ENCODE peak calls at places on chromosomes 13 and 19, in five cellular contexts. One of them, this sample, is unnamed.

GRCh38 chr13:91184244-91184926 is 163.1 kb upstream of the MIR17HG start:
- DNase-seq in substantia nigra: no peak
- DNase-seq in T-helper 9 cell: no peak
- DNase-seq in activated naive CD4-positive, alpha-beta T cell: no peak
- DNase-seq in caudate nucleus: no peak
- DNase-seq in this sample: no peak

GRCh38 chr13:76965759-76966421 is 17.6 kb downstream of the ACOD1 start:
- DNase-seq in caudate nucleus: no peak
- DNase-seq in T-helper 9 cell: no peak
- DNase-seq in activated naive CD4-positive, alpha-beta T cell: no peak
- DNase-seq in substantia nigra: peak
- DNase-seq in this sample: no peak

GRCh38 chr19:5681446-5682292 is 842 bp downstream of the HSD11B1L start:
- DNase-seq in activated naive CD4-positive, alpha-beta T cell: no peak
- DNase-seq in caudate nucleus: no peak
- DNase-seq in substantia nigra: no peak
- DNase-seq in T-helper 9 cell: no peak
- DNase-seq in this sample: no peak

GRCh38 chr13:23790591-23791170 is 98.5 kb downstream of the MIPEP start:
- DNase-seq in substantia nigra: no peak
- DNase-seq in activated naive CD4-positive, alpha-beta T cell: no peak
- DNase-seq in T-helper 9 cell: no peak
- DNase-seq in caudate nucleus: no peak
- DNase-seq in this sample: no peak

GRCh38 chr19:45186509-45187334 is 8.1 kb downstream of the BLOC1S3 start:
- DNase-seq in substantia nigra: no peak
- DNase-seq in T-helper 9 cell: no peak
- DNase-seq in caudate nucleus: no peak
- DNase-seq in activated naive CD4-positive, alpha-beta T cell: no peak
- DNase-seq in this sample: no peak

GRCh38 chr13:46983881-46984280 is 87.0 kb upstream of the HTR2A start:
- DNase-seq in caudate nucleus: no peak
- DNase-seq in activated naive CD4-positive, alpha-beta T cell: no peak
- DNase-seq in T-helper 9 cell: no peak
- DNase-seq in substantia nigra: no peak
- DNase-seq in this sample: peak

GRCh38 chr19:7159105-7159933 is 89.8 kb downstream of the ZNF557 start:
- DNase-seq in activated naive CD4-positive, alpha-beta T cell: no peak
- DNase-seq in substantia nigra: no peak
- DNase-seq in caudate nucleus: no peak
- DNase-seq in T-helper 9 cell: no peak
- DNase-seq in this sample: no peak

GRCh38 chr13:67355791-67356190 is 125.7 kb upstream of the PCDH9 start:
- DNase-seq in substantia nigra: no peak
- DNase-seq in T-helper 9 cell: no peak
- DNase-seq in caudate nucleus: no peak
- DNase-seq in activated naive CD4-positive, alpha-beta T cell: no peak
- DNase-seq in this sample: no peak

GRCh38 chr19:21396893-21397572 is at the start of gene ZNF493:
- DNase-seq in T-helper 9 cell: peak
- DNase-seq in caudate nucleus: peak
- DNase-seq in activated naive CD4-positive, alpha-beta T cell: peak
- DNase-seq in substantia nigra: peak
- DNase-seq in this sample: peak

GRCh38 chr19:2727640-2727944 is 6.4 kb upstream of the DIRAS1 start:
- DNase-seq in activated naive CD4-positive, alpha-beta T cell: no peak
- DNase-seq in substantia nigra: no peak
- DNase-seq in caudate nucleus: no peak
- DNase-seq in T-helper 9 cell: no peak
- DNase-seq in this sample: no peak

GRCh38 chr13:35840991-35841604 is 290.1 kb downstream of the DCLK1 start:
- DNase-seq in substantia nigra: peak
- DNase-seq in activated naive CD4-positive, alpha-beta T cell: no peak
- DNase-seq in T-helper 9 cell: no peak
- DNase-seq in caudate nucleus: no peak
- DNase-seq in this sample: no peak

GRCh38 chr19:37077929-37078716 is at the start of gene ZNF420:
- DNase-seq in activated naive CD4-positive, alpha-beta T cell: peak
- DNase-seq in T-helper 9 cell: peak
- DNase-seq in caudate nucleus: peak
- DNase-seq in substantia nigra: peak
- DNase-seq in this sample: peak

GRCh38 chr13:98495627-98496238 is 81.2 kb downstream of the STK24 start:
- DNase-seq in T-helper 9 cell: no peak
- DNase-seq in substantia nigra: no peak
- DNase-seq in caudate nucleus: no peak
- DNase-seq in activated naive CD4-positive, alpha-beta T cell: no peak
- DNase-seq in this sample: no peak

GRCh38 chr19:46616631-46617322 is 8.1 kb downstream of the PTGIR start:
- DNase-seq in T-helper 9 cell: no peak
- DNase-seq in substantia nigra: no peak
- DNase-seq in activated naive CD4-positive, alpha-beta T cell: no peak
- DNase-seq in caudate nucleus: no peak
- DNase-seq in this sample: no peak

GRCh38 chr19:3046621-3047306 is 15.5 kb downstream of the TLE5 start:
- DNase-seq in activated naive CD4-positive, alpha-beta T cell: no peak
- DNase-seq in T-helper 9 cell: no peak
- DNase-seq in caudate nucleus: no peak
- DNase-seq in substantia nigra: no peak
- DNase-seq in this sample: no peak

GRCh38 chr13:95641291-95641811 is 3.2 kb downstream of the DZIP1 start:
- DNase-seq in activated naive CD4-positive, alpha-beta T cell: no peak
- DNase-seq in substantia nigra: no peak
- DNase-seq in caudate nucleus: no peak
- DNase-seq in T-helper 9 cell: no peak
- DNase-seq in this sample: no peak

GRCh38 chr13:61410669-61411297 is 4.9 kb downstream of the PCDH20 start:
- DNase-seq in caudate nucleus: no peak
- DNase-seq in T-helper 9 cell: no peak
- DNase-seq in substantia nigra: no peak
- DNase-seq in activated naive CD4-positive, alpha-beta T cell: no peak
- DNase-seq in this sample: peak

This sample was measured in GM10248.